ENCODE peak calls at places on chromosomes 2 and 18, in five cellular contexts. J is HFF-Myc, I is testis, C is breast epithelium, X is SJSA1. E is an unnamed sample.
A peak's percentile ranks its signal among the peaks of the same experiment; 100 is the strongest.

GRCh38 chr2:150783015-150783414 is 295.5 kb upstream of the RND3 start:
- DNase-seq in C (no peak), X (no peak), I (no peak), J (no peak), E (no peak)

GRCh38 chr2:207121784-207122183 is 44.0 kb downstream of the KLF7 start:
- DNase-seq in J (peak; percentile 56), I (no peak), X (peak; percentile 69), C (no peak), E (no peak)

GRCh38 chr2:150222317-150222716 is 265.1 kb downstream of the RND3 start:
- DNase-seq in C (no peak), I (no peak), X (no peak), J (no peak), E (no peak)

GRCh38 chr18:63844254-63844653 is 43.3 kb upstream of the SERPINB2 start:
- DNase-seq in J (peak; percentile 56), I (no peak), X (no peak), C (no peak), E (no peak)

GRCh38 chr2:199704358-199705238 is 146.4 kb downstream of the FTCDNL1 start:
- DNase-seq in I (peak; percentile 17), J (peak; percentile 2), X (no peak), C (no peak), E (no peak)

GRCh38 chr2:152513029-152513428 is 178.1 kb downstream of the FMNL2 start:
- DNase-seq in J (no peak), C (no peak), X (no peak), I (no peak), E (no peak)

GRCh38 chr2:150643106-150643730 is 155.8 kb upstream of the RND3 start:
- DNase-seq in X (no peak), I (no peak), C (no peak), J (no peak), E (no peak)

GRCh38 chr2:27194538-27195354 is 17.1 kb upstream of the ATRAID start:
- DNase-seq in X (no peak), I (no peak), J (no peak), C (no peak), E (no peak)

GRCh38 chr18:80197490-80197889 is 49.8 kb downstream of the PARD6G start:
- DNase-seq in X (no peak), I (no peak), J (no peak), C (no peak), E (no peak)

GRCh38 chr2:104873689-104874054 is 19.8 kb downstream of the POU3F3 start:
- DNase-seq in X (no peak), I (no peak), J (no peak), C (no peak), E (no peak)

GRCh38 chr2:86783615-86784339 is 6.9 kb downstream of the CD8A start:
- DNase-seq in J (no peak), C (no peak), X (no peak), I (no peak), E (no peak)

GRCh38 chr18:26865557-26865956 is at the start of gene AQP4:
- DNase-seq in X (no peak), I (peak; percentile 26), J (no peak), C (no peak), E (no peak)

GRCh38 chr2:172986040-172986439 is 89.6 kb upstream of the MAP3K20 start:
- DNase-seq in J (no peak), C (no peak), X (no peak), I (no peak), E (no peak)

GRCh38 chr2:219876931-219877330 is 249.5 kb downstream of the SLC4A3 start:
- DNase-seq in J (no peak), X (no peak), C (no peak), I (no peak), E (no peak)

GRCh38 chr2:48114256-48114655 is 208.0 kb upstream of the FBXO11 start:
- DNase-seq in I (no peak), C (no peak), J (peak; percentile 29), X (no peak), E (no peak)

GRCh38 chr2:217393585-217394032 is 533.7 kb upstream of the TNP1 start:
- DNase-seq in X (no peak), I (peak; percentile 90), J (peak; percentile 81), C (peak; percentile 75), E (no peak)

GRCh38 chr2:106843910-106844250 is 42.1 kb downstream of the ST6GAL2 start:
- DNase-seq in I (peak; percentile 37), X (no peak), J (no peak), C (no peak), E (peak; percentile 8)

GRCh38 chr2:134335601-134336000 is 81.7 kb downstream of the MGAT5 start:
- DNase-seq in I (no peak), C (no peak), X (no peak), J (no peak), E (no peak)

GRCh38 chr2:187349328-187349944 is 98.6 kb downstream of the CALCRL start:
- DNase-seq in J (no peak), I (no peak), X (no peak), C (no peak), E (no peak)

GRCh38 chr2:148253716-148254115 is 232.8 kb downstream of the MBD5 start:
- DNase-seq in X (no peak), I (no peak), C (no peak), J (no peak), E (peak; percentile 44)

GRCh38 chr2:168798076-168798887 is 4.2 kb upstream of the NOSTRIN start:
- DNase-seq in I (no peak), C (no peak), X (no peak), J (no peak), E (peak; percentile 13)

GRCh38 chr2:8704906-8705305 is 23.1 kb downstream of the ID2 start:
- DNase-seq in J (no peak), C (no peak), I (no peak), X (no peak), E (no peak)

GRCh38 chr2:98464772-98465310 is 20.2 kb downstream of the INPP4A start:
- DNase-seq in X (no peak), I (no peak), C (no peak), J (no peak), E (no peak)

GRCh38 chr2:203354966-203355365 is 26.8 kb downstream of the ABI2 start:
- DNase-seq in X (no peak), J (no peak), I (no peak), C (no peak), E (no peak)

GRCh38 chr2:179107737-179108136 is 57.8 kb upstream of the CCDC141 start:
- DNase-seq in J (no peak), I (no peak), X (no peak), C (no peak), E (no peak)

GRCh38 chr2:794554-795244 is 117.5 kb upstream of the TMEM18 start:
- DNase-seq in J (no peak), I (peak; percentile 31), C (no peak), X (no peak), E (no peak)

GRCh38 chr2:103386872-103387271 is 625.0 kb downstream of the TMEM182 start:
- DNase-seq in C (no peak), I (no peak), X (no peak), J (no peak), E (no peak)

GRCh38 chr18:35577045-35577848 is 4.3 kb upstream of the GALNT1 start:
- DNase-seq in X (no peak), C (no peak), I (no peak), J (no peak), E (no peak)

GRCh38 chr2:120346667-120347358 is 877 bp downstream of the INHBB start:
- DNase-seq in C (no peak), X (no peak), J (no peak), I (peak; percentile 37), E (no peak)

GRCh38 chr2:143808166-143808565 is 678.9 kb downstream of the ARHGAP15 start:
- DNase-seq in I (no peak), J (no peak), C (no peak), X (no peak), E (no peak)

GRCh38 chr2:66440011-66440542 is 5.2 kb downstream of the MEIS1 start:
- DNase-seq in I (no peak), X (no peak), J (no peak), C (no peak), E (no peak)

GRCh38 chr2:66437601-66438497 is 2.9 kb downstream of the MEIS1 start:
- DNase-seq in C (no peak), X (no peak), J (no peak), I (no peak), E (no peak)

GRCh38 chr2:66437055-66437454 is 2.1 kb downstream of the MEIS1 start:
- DNase-seq in J (no peak), X (no peak), I (no peak), C (no peak), E (no peak)

GRCh38 chr2:66439291-66440010 is 4.5 kb downstream of the MEIS1 start:
- DNase-seq in I (no peak), J (no peak), C (no peak), X (no peak), E (no peak)

GRCh38 chr2:66438498-66439290 is 3.8 kb downstream of the MEIS1 start:
- DNase-seq in I (no peak), J (no peak), C (no peak), X (no peak), E (no peak)
- H3K4me3 ChIP-seq in I (peak overlapping the region; percentile 82), J (peak overlapping the region; percentile 83), C (peak overlapping the region; percentile 77), X (no peak overlapping the region), E (peak overlapping the region; percentile 83)

GRCh38 chr2:17538022-17538843 is 2.3 kb upstream of the VSNL1 start:
- DNase-seq in J (no peak), I (peak; percentile 49), C (no peak), X (no peak), E (no peak)

GRCh38 chr2:17538844-17539554 is 1.5 kb upstream of the VSNL1 start:
- DNase-seq in C (peak; percentile 80), J (no peak), I (peak; percentile 65), X (peak; percentile 64), E (peak; percentile 77)

GRCh38 chr2:17540813-17541513 is 467 bp downstream of the VSNL1 start:
- DNase-seq in J (no peak), I (no peak), C (no peak), X (no peak), E (no peak)

GRCh38 chr2:17539993-17540812 is at the start of gene VSNL1:
- DNase-seq in X (peak; percentile 84), C (peak; percentile 78), J (no peak), I (peak; percentile 76), E (peak; percentile 87)

GRCh38 chr2:17539596-17539992 is 902 bp upstream of the VSNL1 start:
- DNase-seq in X (no peak), I (no peak), C (peak; percentile 56), J (no peak), E (no peak)
- H3K4me3 ChIP-seq in X (peak overlapping the region; percentile 42), I (peak overlapping the region; percentile 66), C (peak overlapping the region; percentile 61), J (no peak overlapping the region), E (no peak overlapping the region)

GRCh38 chr2:112199188-112199587 is 55.7 kb downstream of the ZC3H8 start:
- DNase-seq in X (no peak), J (no peak), C (no peak), I (no peak), E (no peak)
- H3K4me3 ChIP-seq in X (no peak overlapping the region), J (no peak overlapping the region), C (no peak overlapping the region), I (no peak overlapping the region), E (no peak overlapping the region)

GRCh38 chr2:128091691-128092050 is 671 bp downstream of the UGGT1 start:
- DNase-seq in J (no peak), I (no peak), C (no peak), X (no peak), E (no peak)

GRCh38 chr2:128092656-128093055 is 1.7 kb downstream of the UGGT1 start:
- DNase-seq in C (no peak), I (no peak), X (no peak), J (no peak), E (no peak)

GRCh38 chr2:128090909-128091690 is at the start of gene UGGT1:
- DNase-seq in C (peak; percentile 87), X (peak; percentile 96), J (peak; percentile 89), I (peak; percentile 96), E (peak; percentile 90)

GRCh38 chr2:128093762-128094161 is 2.8 kb downstream of the UGGT1 start:
- DNase-seq in X (no peak), J (no peak), C (no peak), I (no peak), E (no peak)

GRCh38 chr2:128090575-128090908 is 458 bp upstream of the UGGT1 start:
- DNase-seq in J (no peak), X (no peak), I (no peak), C (no peak), E (no peak)
- H3K4me3 ChIP-seq in J (peak overlapping the region; percentile 97), X (peak overlapping the region; percentile 75), I (peak overlapping the region; percentile 95), C (peak overlapping the region; percentile 95), E (peak overlapping the region; percentile 89)

E was measured in BE2C.